ENCODE peak calls at places on chromosomes 12 and 14, in seven cellular contexts. H is brain microvascular endothelial cell; Z is cardiac fibroblast; Q is AG04450; T is CD8-positive, alpha-beta T cell; I is bronchial epithelial cell; P is stomach. S is an unnamed sample.

GRCh38 chr12:6606331-6607131 is 648 bp downstream of the CHD4 start:
- DNase-seq in T (peak; percentile 53), P (peak; percentile 59), H (no peak), Z (peak; percentile 29), I (no peak), Q (no peak), S (no peak)

GRCh38 chr14:45891417-45892080 is 638.5 kb upstream of the MIS18BP1 start:
- DNase-seq in I (peak; percentile 77), Z (no peak), P (peak; percentile 36), Q (no peak), T (no peak), H (no peak), S (no peak)

GRCh38 chr14:63147018-63147417 is 57.2 kb upstream of the RHOJ start:
- DNase-seq in H (no peak), I (no peak), T (no peak), Q (no peak), P (no peak), Z (peak; percentile 48), S (no peak)

GRCh38 chr12:9132008-9132535 is 16.4 kb upstream of the A2M start:
- DNase-seq in H (no peak), Z (no peak), P (no peak), I (no peak), Q (no peak), T (no peak), S (no peak)

GRCh38 chr12:2375871-2376270 is 323.1 kb downstream of the CACNA1C start:
- DNase-seq in T (no peak), H (no peak), P (no peak), I (no peak), Z (no peak), Q (no peak), S (no peak)

GRCh38 chr14:64632056-64632455 is 72.2 kb upstream of the PLEKHG3 start:
- DNase-seq in Q (no peak), T (no peak), I (no peak), Z (no peak), H (no peak), P (no peak), S (peak; percentile 77)

GRCh38 chr12:1171657-1172056 is 180.6 kb downstream of the ERC1 start:
- DNase-seq in I (peak; percentile 60), Q (no peak), H (no peak), Z (no peak), P (no peak), T (no peak), S (no peak)

GRCh38 chr14:24289649-24290283 is 9.8 kb downstream of the DHRS1 start:
- DNase-seq in Z (no peak), P (no peak), I (no peak), H (no peak), Q (no peak), T (no peak), S (no peak)

GRCh38 chr12:49975370-49975761 is 2.6 kb downstream of the AQP6 start:
- DNase-seq in Z (no peak), H (no peak), P (no peak), Q (no peak), I (no peak), T (no peak), S (no peak)

GRCh38 chr14:65565948-65566347 is 153.4 kb downstream of the FUT8 start:
- DNase-seq in Z (peak; percentile 28), Q (no peak), H (no peak), I (no peak), P (no peak), T (no peak), S (peak; percentile 59)

GRCh38 chr12:10771132-10771733 is 31.2 kb downstream of the TAS2R7 start:
- DNase-seq in H (peak; percentile 18), Q (peak; percentile 18), Z (peak; percentile 69), I (peak; percentile 44), P (no peak), T (no peak), S (peak; percentile 39)

GRCh38 chr14:75885829-75886228 is 96.0 kb downstream of the TGFB3 start:
- DNase-seq in T (no peak), Q (no peak), H (peak; percentile 43), I (peak; percentile 81), Z (peak; percentile 77), P (no peak), S (peak; percentile 92)

GRCh38 chr12:76026643-76027063 is 4.9 kb downstream of the PHLDA1 start:
- DNase-seq in I (peak; percentile 62), H (peak; percentile 35), T (no peak), Z (peak; percentile 87), P (no peak), Q (no peak), S (peak; percentile 38)

GRCh38 chr12:97151481-97151880 is 244.4 kb downstream of the NEDD1 start:
- DNase-seq in P (no peak), Q (no peak), T (no peak), H (no peak), Z (no peak), I (peak; percentile 29), S (no peak)

GRCh38 chr14:79596531-79596930 is 614.8 kb downstream of the DIO2 start:
- DNase-seq in Q (peak; percentile 57), T (no peak), I (no peak), P (no peak), Z (peak; percentile 68), H (peak; percentile 95), S (peak; percentile 69)

DNA sequence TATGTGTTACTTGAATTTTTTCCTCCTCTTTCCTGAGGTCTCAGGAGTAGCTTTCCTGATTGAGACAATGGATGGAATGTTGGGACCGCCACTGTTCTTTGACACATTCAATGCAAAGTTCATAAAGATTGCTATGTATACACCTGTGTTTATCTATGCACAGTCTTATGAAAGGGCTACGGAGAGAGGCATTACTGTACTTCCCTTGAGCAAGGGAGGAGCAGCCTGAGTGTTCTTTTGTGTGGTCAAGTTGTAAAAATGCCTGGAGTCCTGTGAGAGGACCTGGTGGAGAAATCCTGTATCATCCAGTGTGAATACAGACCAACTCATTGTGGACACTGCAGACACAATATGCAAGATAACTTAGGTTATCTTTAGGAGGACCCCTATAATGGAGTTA is 1.2 kb downstream of the SRGAP1 start:
- DNase-seq in I (peak; percentile 66), H (peak; percentile 34), P (no peak), T (no peak), Z (peak; percentile 67), Q (no peak), S (peak; percentile 59)
- TF ChIP-seq CTCF in I (no peak), H (no peak), P (no peak), T (no peak), Z (no peak), Q (no peak), S (peak; percentile 15)

GRCh38 chr12:29781705-29782266 is 2.0 kb downstream of the TMTC1 start:
- DNase-seq in I (no peak), Q (no peak), T (no peak), Z (no peak), H (no peak), P (no peak), S (no peak)

GRCh38 chr12:29783773-29784666 is at the start of gene TMTC1:
- DNase-seq in I (no peak), Q (no peak), T (no peak), H (peak; percentile 29), P (peak; percentile 51), Z (peak; percentile 66), S (peak; percentile 20)

GRCh38 chr12:29781176-29781575 is 2.6 kb downstream of the TMTC1 start:
- DNase-seq in Q (no peak), H (no peak), T (no peak), I (no peak), Z (no peak), P (no peak), S (no peak)

GRCh38 chr12:29782821-29783772 is 645 bp downstream of the TMTC1 start:
- DNase-seq in T (no peak), H (no peak), I (no peak), P (peak; percentile 28), Q (no peak), Z (peak; percentile 43), S (no peak)

DNA sequence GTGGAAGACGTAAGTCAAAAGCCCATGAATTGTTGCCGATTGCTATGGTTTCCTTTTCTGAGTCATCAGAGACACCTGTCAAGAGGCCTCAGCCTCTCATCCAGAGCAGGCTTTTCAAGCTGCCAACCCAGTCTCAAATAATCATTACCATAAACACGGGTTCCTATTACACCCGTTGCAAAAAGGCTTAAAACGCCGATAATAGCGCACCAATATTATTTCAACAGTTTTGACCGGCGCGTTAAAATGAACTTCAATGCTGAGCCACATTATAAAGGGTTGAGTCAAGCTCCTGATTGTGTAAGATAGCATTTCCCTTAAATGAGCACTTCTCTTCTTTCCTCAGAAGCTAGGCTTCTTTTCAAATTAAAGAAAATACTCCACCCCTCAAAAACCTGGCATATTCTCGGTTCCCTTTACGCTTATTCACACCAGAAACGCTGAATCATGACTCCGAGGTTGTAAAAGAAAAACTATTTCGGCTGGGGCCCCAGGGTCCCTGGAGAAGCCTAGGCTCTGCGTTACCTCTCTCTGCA is 1.4 kb downstream of the TMTC1 start:
- DNase-seq in Q (no peak), H (peak; percentile 46), T (no peak), Z (peak; percentile 89), P (no peak), I (peak; percentile 81), S (peak; percentile 42)
- H3K4me3 ChIP-seq in Q (peak overlapping the region; percentile 88), H (peak overlapping the region; percentile 71), T (no peak overlapping the region), Z (peak overlapping the region; percentile 96), P (peak overlapping the region; percentile 87), I (peak overlapping the region; percentile 50), S (peak overlapping the region; percentile 12)

DNA sequence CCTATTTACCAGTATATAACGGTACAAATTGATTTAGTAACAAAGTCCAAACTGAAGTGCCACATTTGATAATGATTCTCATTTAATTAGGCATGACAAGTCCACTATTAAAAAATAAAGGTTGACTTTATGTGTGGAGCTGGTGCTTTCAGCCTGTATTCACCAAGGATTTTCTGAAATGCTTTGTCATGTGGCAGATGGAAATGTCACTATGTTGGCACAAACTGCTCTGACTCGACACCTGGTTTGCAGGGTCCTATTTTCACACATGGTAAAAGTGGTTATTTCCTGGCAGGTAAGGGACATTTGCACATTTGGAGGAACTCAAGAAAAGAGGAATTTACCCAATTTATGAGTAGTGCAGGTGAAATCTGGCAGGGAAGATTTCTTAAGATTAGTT is 572.6 kb upstream of the MDGA2 start:
- DNase-seq in P (no peak), H (no peak), Q (no peak), Z (no peak), T (no peak), I (no peak), S (no peak)
- TF ChIP-seq CTCF in P (no peak), H (no peak), Q (no peak), Z (no peak), T (no peak), I (no peak), S (no peak)

DNA sequence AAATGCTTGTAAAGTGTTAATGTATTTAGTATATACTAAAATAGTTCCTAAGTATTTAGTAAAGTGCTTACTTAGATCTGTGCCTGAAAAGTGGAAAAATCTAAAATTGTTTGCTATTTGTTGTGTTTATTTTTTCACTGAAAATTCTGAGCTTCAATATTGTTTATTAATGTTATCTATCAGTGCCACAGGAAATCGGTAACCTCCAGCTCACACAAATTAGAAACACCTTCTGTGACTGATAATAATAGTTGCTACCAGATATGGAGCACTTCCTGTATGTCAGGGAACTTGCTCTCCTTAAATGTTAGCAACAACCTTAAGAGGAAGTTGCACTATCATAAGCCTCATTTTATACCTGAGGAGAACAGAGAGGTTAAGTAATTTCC is 735 bp upstream of the LRP10 start:
- DNase-seq in P (no peak), Z (no peak), I (no peak), T (no peak), Q (no peak), H (no peak), S (no peak)
- H3K4me3 ChIP-seq in P (peak overlapping the region; percentile 96), Z (peak overlapping the region; percentile 63), I (peak overlapping the region; percentile 3), T (peak overlapping the region; percentile 82), Q (peak overlapping the region; percentile 80), H (peak overlapping the region; percentile 80), S (peak overlapping the region; percentile 82)

S was measured in AG10803.